ENCODE peak calls at places on chromosomes 5 and 9, in seven cellular contexts. N is HS-5; G is ovary; E is stimulated activated CD4-positive, alpha-beta T cell treated with anti-CD3 and anti-CD28 coated beads, Interleukin-4, amount 100 ng/mL, for 1 hour; Q is HT1080; C is C1 segment of cervical spinal cord; K is hepatic stellate cell. M is an unnamed sample.

GRCh38 chr5:118657576-118657975 is 330.8 kb downstream of the DTWD2 start:
- DNase-seq in N (no peak), G (no peak), E (no peak), Q (no peak), C (no peak), K (no peak), M (no peak)

GRCh38 chr9:35598863-35599590 is 6.0 kb upstream of the TESK1 start:
- DNase-seq in N (no peak), G (no peak), E (no peak), Q (no peak), C (no peak), K (no peak), M (no peak)

GRCh38 chr9:97845130-97845529 is 7.9 kb upstream of the FOXE1 start:
- DNase-seq in N (no peak), G (no peak), E (no peak), Q (peak), C (no peak), K (no peak), M (no peak)

GRCh38 chr5:79330071-79330470 is 94.1 kb downstream of the JMY start:
- DNase-seq in N (no peak), G (no peak), E (no peak), Q (peak), C (no peak), K (no peak), M (no peak)

GRCh38 chr5:127001621-127002296 is 28.6 kb downstream of the MARCHF3 start:
- DNase-seq in N (peak), G (no peak), E (no peak), Q (peak), C (no peak), K (peak), M (peak)

GRCh38 chr5:152124413-152125082 is 199.9 kb upstream of the GLRA1 start:
- DNase-seq in N (no peak), G (no peak), E (no peak), Q (no peak), C (no peak), K (no peak), M (no peak)

GRCh38 chr5:140111043-140111858 is 2.7 kb upstream of the PURA start:
- DNase-seq in N (no peak), G (no peak), E (no peak), Q (no peak), C (no peak), K (no peak), M (no peak)

GRCh38 chr9:36401897-36402480 is 1.9 kb upstream of the RNF38 start:
- DNase-seq in N (no peak), G (no peak), E (no peak), Q (no peak), C (no peak), K (no peak), M (no peak)

GRCh38 chr5:78362220-78362619 is 1.8 kb downstream of the SCAMP1 start:
- DNase-seq in N (no peak), G (no peak), E (no peak), Q (no peak), C (no peak), K (no peak), M (no peak)

GRCh38 chr9:36905101-36906066 is 128.7 kb downstream of the PAX5 start:
- DNase-seq in N (no peak), G (no peak), E (no peak), Q (no peak), C (no peak), K (no peak), M (no peak)

GRCh38 chr9:28001096-28001495 is 427.8 kb upstream of the C9orf72 start:
- DNase-seq in N (no peak), G (no peak), E (no peak), Q (no peak), C (no peak), K (no peak), M (no peak)

GRCh38 chr9:90029996-90030395 is 425.2 kb downstream of the GADD45G start:
- DNase-seq in N (no peak), G (no peak), E (no peak), Q (peak), C (no peak), K (no peak), M (no peak)

GRCh38 chr5:138352722-138353549 is 451 bp downstream of the KDM3B start:
- DNase-seq in N (no peak), G (peak), E (peak), Q (peak), C (peak), K (peak), M (peak)

GRCh38 chr5:177116631-177117373 is 16.8 kb upstream of the NSD1 start:
- DNase-seq in N (peak), G (peak), E (peak), Q (no peak), C (peak), K (peak), M (peak)

GRCh38 chr5:10542151-10542550 is 21.7 kb upstream of the ANKRD33B start:
- DNase-seq in N (no peak), G (no peak), E (no peak), Q (no peak), C (no peak), K (no peak), M (peak)

GRCh38 chr9:19085295-19085694 is 17.4 kb downstream of the HAUS6 start:
- DNase-seq in N (no peak), G (no peak), E (no peak), Q (no peak), C (no peak), K (no peak), M (peak)

M was measured in lung microvascular endothelial cell.